ENCODE peak calls at places on chromosomes 7 and 10, in seven cellular contexts. R, F, S, U, N, Z and E are unnamed samples.

GRCh38 chr10:119087271-119087897 is 6.8 kb upstream of the EIF3A start:
- DNase-seq in R (no peak), F (no peak), S (no peak), U (no peak), N (peak; percentile 13), Z (no peak), E (no peak)

GRCh38 chr7:18798018-18798906 is 302.7 kb downstream of the HDAC9 start:
- DNase-seq in R (no peak), F (peak; percentile 15), S (no peak), U (no peak), N (no peak), Z (no peak), E (no peak)

GRCh38 chr7:152336754-152337368 is 98.9 kb downstream of the KMT2C start:
- DNase-seq in R (no peak), F (peak; percentile 71), S (peak; percentile 10), U (no peak), N (no peak), Z (peak; percentile 70), E (no peak)

GRCh38 chr10:130952086-130952485 is 359.4 kb downstream of the TCERG1L start:
- DNase-seq in R (no peak), F (no peak), S (no peak), U (no peak), N (no peak), Z (no peak), E (no peak)

GRCh38 chr7:134905375-134905774 is 80.9 kb upstream of the AGBL3 start:
- DNase-seq in R (no peak), F (peak; percentile 95), S (no peak), U (no peak), N (peak; percentile 29), Z (peak; percentile 97), E (peak; percentile 80)

GRCh38 chr7:107944776-107945175 is 53.8 kb downstream of the DLD start:
- DNase-seq in R (no peak), F (no peak), S (no peak), U (no peak), N (no peak), Z (no peak), E (no peak)

GRCh38 chr10:98425511-98426352 is 10.8 kb upstream of the PYROXD2 start:
- DNase-seq in R (no peak), F (peak; percentile 65), S (peak; percentile 60), U (no peak), N (peak; percentile 53), Z (peak; percentile 47), E (peak; percentile 65)

GRCh38 chr7:46244752-46245151 is 323.7 kb upstream of the IGFBP3 start:
- DNase-seq in R (no peak), F (peak; percentile 81), S (no peak), U (no peak), N (no peak), Z (peak; percentile 66), E (no peak)

GRCh38 chr7:2613926-2614613 is 17.7 kb upstream of the TTYH3 start:
- DNase-seq in R (peak; percentile 63), F (peak; percentile 25), S (no peak), U (no peak), N (no peak), Z (peak; percentile 55), E (peak; percentile 97)

GRCh38 chr10:5198386-5198785 is 1.7 kb downstream of the AKR1C4 start:
- DNase-seq in R (no peak), F (no peak), S (no peak), U (peak; percentile 3), N (no peak), Z (peak; percentile 35), E (no peak)

GRCh38 chr7:12623885-12624498 is 53.5 kb downstream of the SCIN start:
- DNase-seq in R (no peak), F (peak; percentile 54), S (no peak), U (no peak), N (no peak), Z (peak; percentile 44), E (no peak)

GRCh38 chr10:102916173-102916572 is 1.9 kb upstream of the CNNM2 start:
- DNase-seq in R (no peak), F (no peak), S (no peak), U (no peak), N (no peak), Z (no peak), E (no peak)

GRCh38 chr7:25839084-25839769 is 312.8 kb upstream of the NFE2L3 start:
- DNase-seq in R (no peak), F (peak; percentile 44), S (no peak), U (no peak), N (no peak), Z (no peak), E (no peak)

GRCh38 chr7:9231683-9232082 is 798.3 kb downstream of the NXPH1 start:
- DNase-seq in R (no peak), F (no peak), S (no peak), U (no peak), N (no peak), Z (no peak), E (no peak)

GRCh38 chr7:69598081-69598486 is at the start of gene AUTS2:
- DNase-seq in R (peak; percentile 88), F (peak; percentile 82), S (peak; percentile 92), U (no peak), N (peak; percentile 78), Z (peak; percentile 75), E (peak; percentile 90)

GRCh38 chr10:99872367-99873162 is 90.1 kb downstream of the ABCC2 start:
- DNase-seq in R (no peak), F (peak; percentile 73), S (no peak), U (no peak), N (no peak), Z (peak; percentile 36), E (no peak)

GRCh38 chr7:92404170-92404614 is 43.1 kb upstream of the GATAD1 start:
- DNase-seq in R (no peak), F (peak; percentile 13), S (no peak), U (no peak), N (no peak), Z (no peak), E (no peak)

GRCh38 chr10:114492351-114493037 is 88.2 kb upstream of the AFAP1L2 start:
- DNase-seq in R (no peak), F (peak; percentile 35), S (no peak), U (no peak), N (no peak), Z (no peak), E (no peak)

GRCh38 chr7:116863168-116863670 is 832 bp downstream of the CAPZA2 start:
- DNase-seq in R (no peak), F (peak; percentile 39), S (peak; percentile 25), U (no peak), N (no peak), Z (peak; percentile 22), E (no peak)

GRCh38 chr7:4751398-4751947 is 23.9 kb upstream of the AP5Z1 start:
- DNase-seq in R (no peak), F (no peak), S (no peak), U (no peak), N (no peak), Z (no peak), E (no peak)

GRCh38 chr7:80833289-80834104 is 85.4 kb downstream of the SEMA3C start:
- DNase-seq in R (no peak), F (peak; percentile 61), S (no peak), U (peak; percentile 46), N (no peak), Z (peak; percentile 84), E (no peak)

GRCh38 chr7:69800495-69800894 is 202.2 kb downstream of the AUTS2 start:
- DNase-seq in R (no peak), F (peak; percentile 18), S (peak; percentile 37), U (no peak), N (no peak), Z (peak; percentile 62), E (no peak)

GRCh38 chr7:7103343-7104313 is 78.7 kb upstream of the C1GALT1 start:
- DNase-seq in R (no peak), F (peak; percentile 88), S (no peak), U (no peak), N (no peak), Z (peak; percentile 83), E (no peak)

DNA sequence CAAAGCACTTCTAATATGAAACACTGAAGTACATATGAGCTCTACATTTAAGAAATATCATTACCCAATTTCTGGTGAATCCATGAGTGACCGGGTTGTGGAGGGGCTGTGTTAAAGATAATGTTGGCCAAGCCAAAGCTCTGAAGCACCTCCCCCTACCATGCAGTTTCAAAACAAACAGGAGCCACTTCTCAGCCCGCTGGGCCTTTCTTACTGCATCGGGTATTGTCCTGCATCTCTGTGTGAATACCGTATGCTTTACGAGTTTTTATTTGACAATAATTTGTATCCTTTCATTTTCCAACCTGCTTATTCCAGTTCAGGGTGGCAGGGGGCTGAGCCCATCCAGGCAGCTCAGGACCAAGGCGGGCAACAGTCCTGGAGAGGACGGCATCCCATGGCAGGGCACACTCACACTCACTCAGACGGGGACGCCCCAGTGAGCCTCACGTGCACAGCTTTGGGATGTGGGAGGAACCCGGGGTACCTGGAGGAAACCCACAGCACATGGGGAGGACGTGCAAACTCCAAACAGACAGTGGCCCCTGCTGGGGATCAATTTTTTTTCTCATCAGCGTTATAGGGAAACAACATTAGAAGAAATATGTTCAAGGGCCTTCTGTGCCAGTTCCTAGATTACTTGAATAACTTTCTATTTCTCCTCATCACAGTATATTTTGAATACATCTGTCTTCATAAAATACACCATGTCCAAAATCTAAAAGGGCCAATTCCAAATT is 1.9 kb downstream of the RNF32 start:
- DNase-seq in R (no peak), F (no peak), S (no peak), U (no peak), N (no peak), Z (no peak), E (no peak)
- TF ChIP-seq CTCF in R (no peak), F (no peak), S (no peak), U (no peak), N (no peak), Z (no peak), E (no peak)

GRCh38 chr10:112335866-112336265 is 38.0 kb upstream of the ACSL5 start:
- DNase-seq in R (no peak), F (no peak), S (no peak), U (no peak), N (no peak), Z (no peak), E (no peak)
- TF ChIP-seq CTCF in R (no peak), F (no peak), S (no peak), U (no peak), N (no peak), Z (no peak), E (no peak)

GRCh38 chr7:47580811-47581331 is 1.0 kb downstream of the TNS3 start:
- DNase-seq in R (no peak), F (no peak), S (peak; percentile 31), U (no peak), N (no peak), Z (no peak), E (peak; percentile 76)
- TF ChIP-seq CTCF in R (no peak), F (peak; percentile 36), S (no peak), U (peak; percentile 4), N (no peak), Z (no peak), E (no peak)

GRCh38 chr10:123044391-123044790 is 35.6 kb downstream of the ACADSB start:
- DNase-seq in R (no peak), F (peak; percentile 31), S (no peak), U (no peak), N (no peak), Z (peak; percentile 30), E (no peak)
- TF ChIP-seq CTCF in R (no peak), F (peak; percentile 24), S (peak; percentile 7), U (peak; percentile 62), N (no peak), Z (peak; percentile 32), E (no peak)